ENCODE peak calls at places on chromosomes 4 and X, in ten cellular contexts. D is suprapubic skin, M is WERI-Rb-1, Z is mammary epithelial cell, T is H9, J is heart left ventricle, B is neural progenitor cell, Y is colonic mucosa, A is testis, V is tibial nerve. E is an unnamed sample.

GRCh38 chrX:150282953-150283352 is 80.2 kb upstream of the MAMLD1 start:
- DNase-seq in D (no peak), M (no peak), Z (no peak), T (no peak), J (no peak), B (no peak), Y (no peak), A (no peak), V (no peak), E (no peak)

GRCh38 chr4:33086351-33086900 is 2366.3 kb downstream of the PCDH7 start:
- DNase-seq in D (no peak), M (no peak), Z (no peak), T (no peak), J (no peak), B (no peak), Y (no peak), A (no peak), V (no peak), E (no peak)

GRCh38 chrX:78923198-78924015 is 21.8 kb upstream of the P2RY10 start:
- DNase-seq in D (no peak), M (no peak), Z (no peak), T (no peak), J (no peak), B (no peak), Y (no peak), A (no peak), V (no peak), E (no peak)

GRCh38 chrX:149757206-149758067 is 16.4 kb upstream of the HSFX1 start:
- DNase-seq in D (no peak), M (no peak), Z (no peak), T (no peak), J (no peak), B (no peak), Y (peak; percentile 12), A (no peak), V (no peak), E (no peak)

GRCh38 chrX:153474718-153475117 is 4.3 kb upstream of the HAUS7 start:
- DNase-seq in D (no peak), M (no peak), Z (no peak), T (no peak), J (peak; percentile 77), B (peak; percentile 68), Y (peak; percentile 38), A (peak; percentile 62), V (no peak), E (peak; percentile 40)

GRCh38 chr4:174305961-174306360 is 22.2 kb downstream of the CEP44 start:
- DNase-seq in D (no peak), M (no peak), Z (no peak), T (no peak), J (no peak), B (no peak), Y (no peak), A (no peak), V (no peak), E (no peak)

GRCh38 chrX:132375941-132376340 is 112.9 kb downstream of the MBNL3 start:
- DNase-seq in D (no peak), M (no peak), Z (no peak), T (no peak), J (no peak), B (peak; percentile 5), Y (no peak), A (no peak), V (no peak), E (no peak)

GRCh38 chrX:72367524-72367923 is 61.8 kb upstream of the CITED1 start:
- DNase-seq in D (no peak), M (no peak), Z (no peak), T (no peak), J (no peak), B (no peak), Y (no peak), A (no peak), V (no peak), E (no peak)

GRCh38 chr4:86831262-86832090 is 17.7 kb downstream of the SLC10A6 start:
- DNase-seq in D (no peak), M (no peak), Z (peak; percentile 97), T (no peak), J (no peak), B (no peak), Y (no peak), A (peak; percentile 29), V (no peak), E (no peak)

GRCh38 chr4:95219109-95219508 is 329.7 kb downstream of the UNC5C start:
- DNase-seq in D (no peak), M (no peak), Z (no peak), T (no peak), J (no peak), B (no peak), Y (no peak), A (no peak), V (no peak), E (no peak)

GRCh38 chr4:37822220-37822619 is 4.3 kb upstream of the PGM2 start:
- DNase-seq in D (no peak), M (no peak), Z (no peak), T (no peak), J (no peak), B (no peak), Y (no peak), A (no peak), V (no peak), E (no peak)

GRCh38 chr4:4651811-4652609 is 110.2 kb upstream of the STX18 start:
- DNase-seq in D (no peak), M (peak; percentile 91), Z (no peak), T (peak; percentile 47), J (no peak), B (peak; percentile 83), Y (no peak), A (peak; percentile 28), V (no peak), E (no peak)

GRCh38 chr4:145234086-145234694 is 53.8 kb upstream of the OTUD4 start:
- DNase-seq in D (no peak), M (peak; percentile 76), Z (peak; percentile 43), T (peak; percentile 49), J (peak; percentile 24), B (peak; percentile 79), Y (peak; percentile 65), A (peak; percentile 63), V (no peak), E (peak; percentile 47)

GRCh38 chr4:143336828-143337599 is at the start of gene GAB1:
- DNase-seq in D (peak; percentile 85), M (peak; percentile 86), Z (peak; percentile 82), T (peak; percentile 85), J (peak; percentile 84), B (peak; percentile 94), Y (peak; percentile 82), A (peak; percentile 81), V (peak; percentile 61), E (no peak)

GRCh38 chr4:13218316-13218958 is 265.7 kb downstream of the RAB28 start:
- DNase-seq in D (no peak), M (no peak), Z (no peak), T (no peak), J (peak; percentile 37), B (no peak), Y (no peak), A (peak; percentile 23), V (no peak), E (no peak)

GRCh38 chr4:147596976-147597375 is 20.2 kb upstream of the TMEM184C start:
- DNase-seq in D (no peak), M (no peak), Z (peak; percentile 64), T (no peak), J (no peak), B (no peak), Y (no peak), A (no peak), V (no peak), E (no peak)

GRCh38 chrX:130728208-130728607 is 174.8 kb downstream of the ENOX2 start:
- DNase-seq in D (no peak), M (no peak), Z (peak; percentile 42), T (no peak), J (no peak), B (no peak), Y (no peak), A (no peak), V (no peak), E (no peak)

GRCh38 chr4:138910914-138911336 is 104.7 kb upstream of the NOCT start:
- DNase-seq in D (peak; percentile 82), M (no peak), Z (peak; percentile 87), T (peak; percentile 69), J (peak; percentile 74), B (peak; percentile 92), Y (peak; percentile 74), A (no peak), V (peak; percentile 23), E (no peak)

GRCh38 chr4:17336524-17336941 is 175.4 kb downstream of the QDPR start:
- DNase-seq in D (no peak), M (no peak), Z (peak; percentile 14), T (no peak), J (peak; percentile 25), B (no peak), Y (peak; percentile 17), A (no peak), V (no peak), E (peak; percentile 50)

GRCh38 chr4:15778742-15779231 is 659 bp downstream of the CD38 start:
- DNase-seq in D (no peak), M (no peak), Z (no peak), T (peak; percentile 38), J (peak; percentile 36), B (no peak), Y (peak; percentile 50), A (no peak), V (no peak), E (peak; percentile 62)

GRCh38 chr4:109025471-109026076 is 262.7 kb upstream of the ETNPPL start:
- DNase-seq in D (no peak), M (no peak), Z (no peak), T (no peak), J (no peak), B (no peak), Y (no peak), A (no peak), V (no peak), E (no peak)

GRCh38 chr4:570754-571153 is 5.3 kb downstream of the TMEM271 start:
- DNase-seq in D (no peak), M (no peak), Z (no peak), T (no peak), J (no peak), B (no peak), Y (no peak), A (no peak), V (no peak), E (no peak)
- H3K9me3 ChIP-seq in D (no peaks in the 10 kb centered on the region), M (peaks cover 3% of the 10 kb centered on the region), Z (peaks cover 4% of the 10 kb centered on the region), T (no peaks in the 10 kb centered on the region), J (no peaks in the 10 kb centered on the region), B (no peaks in the 10 kb centered on the region), Y (no peaks in the 10 kb centered on the region), A (no peaks in the 10 kb centered on the region), V (peaks cover 4% of the 10 kb centered on the region), E (no peaks in the 10 kb centered on the region)

GRCh38 chr4:182877326-182877883 is 39.8 kb downstream of the DCTD start:
- DNase-seq in D (no peak), M (no peak), Z (no peak), T (no peak), J (no peak), B (no peak), Y (no peak), A (no peak), V (no peak), E (no peak)
- TF ChIP-seq CTCF in D (no peak), M (peak; percentile 48), Z (no peak), T (peak; percentile 46), J (no peak), B (peak; percentile 14), Y (no peak), A (no peak), V (no peak), E (no peak)

GRCh38 chrX:77658886-77659285 is 127.1 kb downstream of the ATRX start:
- DNase-seq in D (no peak), M (no peak), Z (no peak), T (no peak), J (no peak), B (no peak), Y (no peak), A (no peak), V (no peak), E (no peak)
- H3K9me3 ChIP-seq in D (no peaks in the 10 kb centered on the region), M (no peaks in the 10 kb centered on the region), Z (no peaks in the 10 kb centered on the region), T (no peaks in the 10 kb centered on the region), J (no peaks in the 10 kb centered on the region), B (no peaks in the 10 kb centered on the region), Y (no peaks in the 10 kb centered on the region), A (no peaks in the 10 kb centered on the region), V (no peaks in the 10 kb centered on the region), E (no peaks in the 10 kb centered on the region)

GRCh38 chr4:90442619-90443018 is 315.4 kb downstream of the CCSER1 start:
- DNase-seq in D (no peak), M (no peak), Z (no peak), T (no peak), J (no peak), B (no peak), Y (no peak), A (no peak), V (no peak), E (no peak)
- TF ChIP-seq CTCF in D (no peak), M (no peak), Z (no peak), T (no peak), J (no peak), B (no peak), Y (no peak), A (no peak), V (no peak), E (no peak)